ENCODE peak calls at places on chromosomes 4 and X, in four cellular contexts. O is GM12878, G is HepG2, E is K562. A is an unnamed sample.

GRCh38 chrX:150155396-150156048 is 207.6 kb upstream of the MAMLD1 start:
- DNase-seq in E (no peak), O (no peak), G (no peak), A (no peak)

GRCh38 chrX:155048997-155049619 is 21.8 kb downstream of the CMC4 start:
- DNase-seq in G (peak; percentile 35), E (peak; percentile 21), O (no peak), A (peak; percentile 64)

GRCh38 chrX:24515447-24515846 is 50.4 kb downstream of the PDK3 start:
- DNase-seq in O (no peak), E (no peak), G (no peak), A (no peak)

GRCh38 chr4:22129454-22130075 is 181.0 kb upstream of the KCNIP4 start:
- DNase-seq in G (peak; percentile 5), O (no peak), E (peak; percentile 8), A (peak; percentile 66)

GRCh38 chr4:56078866-56079265 is 130.1 kb downstream of the CEP135 start:
- DNase-seq in O (no peak), E (no peak), G (no peak), A (no peak)

GRCh38 chrX:12988797-12989196 is 13.9 kb downstream of the TMSB4X start:
- DNase-seq in E (peak; percentile 20), G (peak; percentile 73), O (no peak), A (no peak)

GRCh38 chr4:173478136-173478860 is 51.7 kb downstream of the HAND2 start:
- DNase-seq in E (no peak), G (no peak), O (no peak), A (no peak)

GRCh38 chr4:147428583-147428982 is 52.3 kb upstream of the EDNRA start:
- DNase-seq in G (no peak), E (no peak), O (no peak), A (no peak)

GRCh38 chrX:73562458-73562857 is 539 bp upstream of the CHIC1 start:
- DNase-seq in O (peak; percentile 1), E (no peak), G (no peak), A (no peak)

GRCh38 chr4:126526335-126526734 is 1106.4 kb upstream of the INTU start:
- DNase-seq in G (no peak), O (no peak), E (no peak), A (no peak)

GRCh38 chr4:79048878-79049277 is 109.6 kb upstream of the PAQR3 start:
- DNase-seq in E (no peak), G (no peak), O (no peak), A (no peak)

GRCh38 chr4:158315706-158316105 is 105.4 kb downstream of the TMEM144 start:
- DNase-seq in E (no peak), G (no peak), O (no peak), A (no peak)

DNA sequence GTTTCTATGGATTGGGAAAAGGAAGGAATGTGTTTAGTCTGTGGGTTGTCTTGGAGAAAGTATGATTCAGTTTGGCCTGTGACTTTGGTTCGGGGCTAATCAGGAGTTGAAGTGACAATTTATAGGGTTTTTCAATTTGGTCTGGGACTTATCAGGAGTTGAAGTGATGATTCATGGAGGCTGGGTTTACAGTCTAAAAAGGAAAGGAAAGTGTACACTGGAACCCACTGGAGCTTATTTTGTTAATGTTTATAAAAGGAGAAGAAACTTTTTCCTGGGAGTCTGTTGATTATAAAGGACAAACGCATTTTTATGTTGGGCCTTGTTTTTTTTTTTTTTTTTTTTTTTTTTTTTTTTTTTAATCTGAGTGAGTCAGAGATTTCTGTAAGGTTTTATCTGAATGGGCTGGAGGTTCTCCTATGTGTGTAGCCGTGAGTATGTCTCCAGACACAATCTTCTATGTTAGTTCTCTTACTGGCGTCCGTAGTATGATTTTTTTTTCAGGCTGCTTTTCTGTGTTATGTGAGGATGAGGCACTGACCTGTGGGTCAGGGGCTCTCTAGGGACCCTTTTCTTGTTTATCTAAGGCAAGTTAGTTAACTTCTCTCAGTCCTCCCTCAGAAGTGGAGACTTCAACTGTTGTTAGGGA is 33.0 kb upstream of the RAB9B start:
- DNase-seq in E (no peak), O (no peak), G (no peak), A (no peak)
- TF ChIP-seq NR2C2 in E (no peak), O (no peak), G (no peak), A (no peak)

DNA sequence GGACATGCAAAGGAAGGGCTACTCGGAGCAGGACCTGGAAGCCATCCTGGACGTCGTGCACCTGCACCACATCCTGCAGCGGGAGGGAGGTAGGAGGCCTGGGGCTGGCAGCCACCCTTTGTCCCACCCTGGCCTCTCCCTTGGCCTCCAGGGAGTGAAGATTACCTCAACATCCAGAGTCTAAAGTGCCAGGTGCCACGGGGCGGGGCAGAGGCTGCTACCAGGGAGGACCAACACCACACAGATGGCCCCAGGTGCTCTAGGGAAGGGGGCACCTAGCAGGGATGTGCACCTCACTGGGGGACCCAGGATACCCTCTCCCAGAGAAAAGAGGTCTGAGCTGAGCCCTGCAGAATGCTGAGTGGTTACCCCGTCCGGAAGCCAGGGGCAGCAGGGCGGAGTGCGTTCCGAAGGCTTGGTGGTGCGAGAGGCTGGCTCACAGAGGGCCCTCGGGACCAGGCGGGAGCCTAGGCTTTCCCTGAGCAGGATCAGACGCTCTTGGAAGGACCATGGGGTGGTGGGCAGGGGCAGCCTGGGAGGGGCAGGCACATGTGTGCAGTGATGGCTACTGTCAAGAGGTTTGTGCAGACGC is 16.1 kb downstream of the ABCD1 start:
- DNase-seq in O (no peak), G (no peak), E (no peak), A (no peak)
- TF ChIP-seq NR2C2 in O (no peak), G (no peak), E (no peak), A (no peak)

GRCh38 chr4:36863601-36864000 is 380.9 kb upstream of the NWD2 start:
- DNase-seq in O (no peak), G (no peak), E (no peak), A (no peak)
- TF ChIP-seq NR2C2 in O (no peak), G (no peak), E (no peak), A (no peak)

DNA sequence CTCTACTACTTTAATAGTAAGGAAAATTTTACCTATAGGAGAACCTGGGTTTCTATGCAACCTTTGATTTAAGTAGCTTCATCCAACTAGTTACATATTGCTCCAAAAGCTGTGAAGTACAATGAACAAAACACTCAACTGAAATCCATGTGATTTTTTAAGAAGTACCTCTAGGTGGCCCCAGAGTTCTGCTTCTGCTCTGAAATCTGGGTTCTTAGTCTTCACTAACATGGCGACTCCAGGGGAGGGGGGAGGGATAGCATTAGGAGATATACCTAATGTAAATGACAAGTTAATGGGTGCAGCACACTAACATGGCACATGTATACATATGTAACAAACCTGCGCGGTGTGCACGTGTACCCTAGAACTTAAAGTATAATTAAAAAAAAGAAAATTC is 73.4 kb upstream of the MAGEB2 start:
- DNase-seq in G (peak; percentile 27), E (peak; percentile 31), O (no peak), A (peak; percentile 12)
- TF ChIP-seq NR2C2 in G (no peak), E (no peak), O (no peak), A (no peak)

DNA sequence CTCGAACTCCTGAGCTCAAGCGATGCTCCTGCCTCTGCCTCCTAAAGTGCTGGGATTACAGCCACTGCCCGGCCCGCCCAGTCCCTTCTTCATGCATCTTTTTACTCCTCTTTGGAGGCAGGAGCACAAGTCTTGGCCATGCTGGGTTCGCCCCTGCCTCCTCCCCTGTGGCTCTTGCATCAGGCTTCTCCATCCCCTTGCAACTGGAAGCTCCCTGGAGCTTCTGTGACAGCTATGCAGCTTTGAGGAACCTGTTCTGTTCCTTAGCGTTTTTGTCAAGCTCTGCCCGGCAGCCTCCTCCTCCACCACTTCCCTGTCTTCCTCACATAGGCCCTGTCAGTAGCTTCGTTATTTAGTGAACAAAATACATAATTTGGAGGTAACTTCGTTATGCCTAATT is 73.9 kb downstream of the PSAPL1 start:
- DNase-seq in G (no peak), O (no peak), E (no peak), A (no peak)
- TF ChIP-seq NR2C2 in G (no peak), O (no peak), E (no peak), A (no peak)

GRCh38 chr4:52377563-52377962 is 281.5 kb downstream of the USP46 start:
- DNase-seq in G (no peak), E (no peak), O (no peak), A (peak; percentile 35)
- TF ChIP-seq NR2C2 in G (no peak), E (no peak), O (no peak), A (no peak)